ENCODE peak calls at places on chromosomes 7 and 10, in nine cellular contexts. One of them, this sample, is unnamed.

GRCh38 chr10:43407148-43407575 is 1.8 kb downstream of the HNRNPF start:
- DNase-seq in transverse colon: peak; percentile 73
- DNase-seq in IMR-90: peak; percentile 36
- DNase-seq in left lung: peak; percentile 50
- DNase-seq in pancreas: peak; percentile 58
- DNase-seq in heart right ventricle: peak; percentile 67
- DNase-seq in PC-9: peak; percentile 54
- DNase-seq in upper lobe of right lung: peak; percentile 85
- DNase-seq in Caco-2: peak; percentile 67
- DNase-seq in this sample: peak; percentile 42

GRCh38 chr7:44639701-44640321 is 33.4 kb downstream of the OGDH start:
- DNase-seq in transverse colon: no peak
- DNase-seq in IMR-90: peak; percentile 91
- DNase-seq in left lung: peak; percentile 58
- DNase-seq in pancreas: peak; percentile 52
- DNase-seq in heart right ventricle: no peak
- DNase-seq in PC-9: peak; percentile 73
- DNase-seq in upper lobe of right lung: no peak
- DNase-seq in Caco-2: no peak
- DNase-seq in this sample: no peak

GRCh38 chr10:47111329-47111862 is 188.6 kb upstream of the GDF10 start:
- DNase-seq in transverse colon: no peak
- DNase-seq in IMR-90: no peak
- DNase-seq in left lung: no peak
- DNase-seq in pancreas: no peak
- DNase-seq in heart right ventricle: no peak
- DNase-seq in PC-9: no peak
- DNase-seq in upper lobe of right lung: no peak
- DNase-seq in Caco-2: no peak
- DNase-seq in this sample: no peak

GRCh38 chr10:125149278-125150047 is 10.9 kb downstream of the CTBP2 start:
- DNase-seq in transverse colon: peak; percentile 82
- DNase-seq in IMR-90: peak; percentile 87
- DNase-seq in left lung: peak; percentile 62
- DNase-seq in pancreas: no peak
- DNase-seq in heart right ventricle: peak; percentile 54
- DNase-seq in PC-9: no peak
- DNase-seq in upper lobe of right lung: no peak
- DNase-seq in Caco-2: no peak
- DNase-seq in this sample: peak; percentile 79

GRCh38 chr10:60041489-60042133 is 135.3 kb upstream of the CCDC6 start:
- DNase-seq in transverse colon: no peak
- DNase-seq in IMR-90: no peak
- DNase-seq in left lung: no peak
- DNase-seq in pancreas: no peak
- DNase-seq in heart right ventricle: no peak
- DNase-seq in PC-9: no peak
- DNase-seq in upper lobe of right lung: no peak
- DNase-seq in Caco-2: no peak
- DNase-seq in this sample: no peak

GRCh38 chr10:103820101-103821062 is 35.0 kb downstream of the SH3PXD2A start:
- DNase-seq in transverse colon: peak; percentile 56
- DNase-seq in IMR-90: peak; percentile 60
- DNase-seq in left lung: no peak
- DNase-seq in pancreas: peak; percentile 49
- DNase-seq in heart right ventricle: peak; percentile 87
- DNase-seq in PC-9: no peak
- DNase-seq in upper lobe of right lung: peak; percentile 73
- DNase-seq in Caco-2: no peak
- DNase-seq in this sample: no peak

GRCh38 chr7:50156163-50156562 is 63.1 kb upstream of the ZPBP start:
- DNase-seq in transverse colon: no peak
- DNase-seq in IMR-90: no peak
- DNase-seq in left lung: no peak
- DNase-seq in pancreas: no peak
- DNase-seq in heart right ventricle: no peak
- DNase-seq in PC-9: no peak
- DNase-seq in upper lobe of right lung: no peak
- DNase-seq in Caco-2: no peak
- DNase-seq in this sample: no peak

GRCh38 chr7:148242271-148242801 is 348.2 kb upstream of the C7orf33 start:
- DNase-seq in transverse colon: peak; percentile 23
- DNase-seq in IMR-90: peak; percentile 16
- DNase-seq in left lung: no peak
- DNase-seq in pancreas: peak; percentile 33
- DNase-seq in heart right ventricle: no peak
- DNase-seq in PC-9: peak; percentile 25
- DNase-seq in upper lobe of right lung: no peak
- DNase-seq in Caco-2: peak; percentile 55
- DNase-seq in this sample: no peak

GRCh38 chr7:111384065-111384891 is 178.0 kb downstream of the IMMP2L start:
- DNase-seq in transverse colon: no peak
- DNase-seq in IMR-90: peak; percentile 73
- DNase-seq in left lung: no peak
- DNase-seq in pancreas: no peak
- DNase-seq in heart right ventricle: no peak
- DNase-seq in PC-9: no peak
- DNase-seq in upper lobe of right lung: no peak
- DNase-seq in Caco-2: no peak
- DNase-seq in this sample: no peak

GRCh38 chr10:14749051-14749809 is 25.5 kb downstream of the FAM107B start:
- DNase-seq in transverse colon: peak; percentile 29
- DNase-seq in IMR-90: no peak
- DNase-seq in left lung: no peak
- DNase-seq in pancreas: peak; percentile 41
- DNase-seq in heart right ventricle: no peak
- DNase-seq in PC-9: peak; percentile 25
- DNase-seq in upper lobe of right lung: no peak
- DNase-seq in Caco-2: no peak
- DNase-seq in this sample: peak; percentile 70

GRCh38 chr10:124290095-124290795 is 128.5 kb downstream of the OAT start:
- DNase-seq in transverse colon: peak; percentile 41
- DNase-seq in IMR-90: peak; percentile 6
- DNase-seq in left lung: peak; percentile 61
- DNase-seq in pancreas: no peak
- DNase-seq in heart right ventricle: no peak
- DNase-seq in PC-9: no peak
- DNase-seq in upper lobe of right lung: peak; percentile 56
- DNase-seq in Caco-2: no peak
- DNase-seq in this sample: peak; percentile 52

GRCh38 chr7:143936087-143937009 is 1.3 kb downstream of the OR2F2 start:
- DNase-seq in transverse colon: no peak
- DNase-seq in IMR-90: peak; percentile 85
- DNase-seq in left lung: no peak
- DNase-seq in pancreas: no peak
- DNase-seq in heart right ventricle: no peak
- DNase-seq in PC-9: no peak
- DNase-seq in upper lobe of right lung: no peak
- DNase-seq in Caco-2: no peak
- DNase-seq in this sample: no peak

GRCh38 chr10:103564799-103565365 is 71.4 kb downstream of the NEURL1 start:
- DNase-seq in transverse colon: peak; percentile 40
- DNase-seq in IMR-90: no peak
- DNase-seq in left lung: no peak
- DNase-seq in pancreas: peak; percentile 46
- DNase-seq in heart right ventricle: no peak
- DNase-seq in PC-9: no peak
- DNase-seq in upper lobe of right lung: no peak
- DNase-seq in Caco-2: no peak
- DNase-seq in this sample: no peak

GRCh38 chr10:61836233-61836887 is 65.1 kb upstream of the ARID5B start:
- DNase-seq in transverse colon: no peak
- DNase-seq in IMR-90: no peak
- DNase-seq in left lung: no peak
- DNase-seq in pancreas: no peak
- DNase-seq in heart right ventricle: no peak
- DNase-seq in PC-9: no peak
- DNase-seq in upper lobe of right lung: no peak
- DNase-seq in Caco-2: no peak
- DNase-seq in this sample: no peak

GRCh38 chr10:127974911-127975310 is 68.0 kb downstream of the PTPRE start:
- DNase-seq in transverse colon: no peak
- DNase-seq in IMR-90: no peak
- DNase-seq in left lung: no peak
- DNase-seq in pancreas: no peak
- DNase-seq in heart right ventricle: no peak
- DNase-seq in PC-9: no peak
- DNase-seq in upper lobe of right lung: no peak
- DNase-seq in Caco-2: no peak
- DNase-seq in this sample: peak; percentile 30

GRCh38 chr7:101816499-101817030 is 861 bp upstream of the CUX1 start:
- DNase-seq in transverse colon: peak; percentile 64
- DNase-seq in IMR-90: peak; percentile 37
- DNase-seq in left lung: peak; percentile 57
- DNase-seq in pancreas: peak; percentile 54
- DNase-seq in heart right ventricle: peak; percentile 65
- DNase-seq in PC-9: peak; percentile 60
- DNase-seq in upper lobe of right lung: peak; percentile 79
- DNase-seq in Caco-2: peak; percentile 55
- DNase-seq in this sample: peak; percentile 72

GRCh38 chr10:24974978-24975377 is 22.6 kb upstream of the PRTFDC1 start:
- DNase-seq in transverse colon: no peak
- DNase-seq in IMR-90: peak; percentile 74
- DNase-seq in left lung: no peak
- DNase-seq in pancreas: no peak
- DNase-seq in heart right ventricle: peak; percentile 38
- DNase-seq in PC-9: no peak
- DNase-seq in upper lobe of right lung: no peak
- DNase-seq in Caco-2: peak; percentile 57
- DNase-seq in this sample: no peak

GRCh38 chr10:7408494-7409044 is 2.3 kb downstream of the SFMBT2 start:
- DNase-seq in transverse colon: peak; percentile 50
- DNase-seq in IMR-90: peak; percentile 17
- DNase-seq in left lung: peak; percentile 56
- DNase-seq in pancreas: peak; percentile 40
- DNase-seq in heart right ventricle: peak; percentile 79
- DNase-seq in PC-9: no peak
- DNase-seq in upper lobe of right lung: peak; percentile 84
- DNase-seq in Caco-2: no peak
- DNase-seq in this sample: peak; percentile 61

GRCh38 chr7:39130740-39131538 is 153.2 kb downstream of the POU6F2 start:
- DNase-seq in transverse colon: no peak
- DNase-seq in IMR-90: no peak
- DNase-seq in left lung: peak; percentile 38
- DNase-seq in pancreas: peak; percentile 47
- DNase-seq in heart right ventricle: no peak
- DNase-seq in PC-9: no peak
- DNase-seq in upper lobe of right lung: peak; percentile 70
- DNase-seq in Caco-2: no peak
- DNase-seq in this sample: no peak

DNA sequence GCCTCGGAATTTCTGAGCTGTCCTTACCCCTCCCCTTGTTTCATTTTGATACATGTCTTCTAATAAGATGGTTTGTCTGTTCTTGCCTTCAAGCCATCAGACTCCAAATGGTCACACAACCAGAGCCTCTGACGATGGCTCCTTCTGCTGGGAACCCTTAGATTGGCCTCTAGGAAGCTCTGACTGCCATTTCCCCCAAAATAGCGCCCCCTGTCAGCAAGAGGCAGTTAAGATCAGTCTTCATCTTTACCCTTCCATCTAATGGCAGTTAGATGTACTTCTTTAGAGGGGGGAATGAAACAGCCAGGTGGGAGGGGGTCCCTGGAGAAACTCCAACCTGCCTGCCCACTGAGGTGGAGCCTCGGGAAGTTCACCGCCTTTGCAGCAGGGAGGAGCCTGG is 85.8 kb upstream of the GPR22 start:
- DNase-seq in transverse colon: no peak
- DNase-seq in IMR-90: no peak
- DNase-seq in left lung: no peak
- DNase-seq in pancreas: no peak
- DNase-seq in heart right ventricle: no peak
- DNase-seq in PC-9: no peak
- DNase-seq in upper lobe of right lung: no peak
- DNase-seq in Caco-2: no peak
- DNase-seq in this sample: no peak
- TF ChIP-seq CTCF in transverse colon: no peak
- TF ChIP-seq CTCF in IMR-90: no peak
- TF ChIP-seq CTCF in left lung: no peak
- TF ChIP-seq CTCF in pancreas: no peak
- TF ChIP-seq CTCF in heart right ventricle: peak; percentile 11
- TF ChIP-seq CTCF in PC-9: peak; percentile 24
- TF ChIP-seq CTCF in upper lobe of right lung: no peak
- TF ChIP-seq CTCF in Caco-2: no peak
- TF ChIP-seq CTCF in this sample: no peak

DNA sequence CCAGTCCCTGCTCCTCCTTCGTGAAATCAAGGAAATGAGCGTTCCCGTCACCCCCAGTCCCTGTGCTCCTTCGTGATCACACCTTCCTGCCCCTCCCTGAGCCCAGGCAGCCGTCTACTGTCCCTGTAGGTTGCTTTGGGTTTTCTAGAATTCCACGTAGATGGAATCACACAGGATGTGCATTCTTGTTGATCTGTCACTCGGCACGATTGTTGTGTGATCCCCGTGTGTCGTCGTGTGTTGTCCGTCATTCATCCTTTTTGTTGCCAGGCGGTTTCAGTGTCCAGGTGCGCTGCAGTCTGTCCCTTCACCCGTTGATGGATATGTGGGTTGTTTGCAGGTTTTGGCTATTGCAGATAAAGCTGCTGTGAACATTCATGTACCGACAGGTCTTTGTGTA is 9.4 kb downstream of the MTG1 start:
- DNase-seq in transverse colon: no peak
- DNase-seq in IMR-90: no peak
- DNase-seq in left lung: no peak
- DNase-seq in pancreas: no peak
- DNase-seq in heart right ventricle: no peak
- DNase-seq in PC-9: no peak
- DNase-seq in upper lobe of right lung: peak; percentile 51
- DNase-seq in Caco-2: no peak
- DNase-seq in this sample: no peak
- H3K4me1 ChIP-seq in transverse colon: no peaks in the 10 kb centered on the region
- H3K4me1 ChIP-seq in IMR-90: peaks cover 4% of the 10 kb centered on the region
- H3K4me1 ChIP-seq in left lung: peaks cover 8% of the 10 kb centered on the region
- H3K4me1 ChIP-seq in pancreas: no peaks in the 10 kb centered on the region
- H3K4me1 ChIP-seq in heart right ventricle: no peaks in the 10 kb centered on the region
- H3K4me1 ChIP-seq in PC-9: no peaks in the 10 kb centered on the region
- H3K4me1 ChIP-seq in upper lobe of right lung: no peaks in the 10 kb centered on the region
- H3K4me1 ChIP-seq in Caco-2: no peaks in the 10 kb centered on the region
- H3K4me1 ChIP-seq in this sample: no peaks in the 10 kb centered on the region

GRCh38 chr7:155532792-155533119 is 13.6 kb downstream of the CNPY1 start:
- DNase-seq in transverse colon: no peak
- DNase-seq in IMR-90: no peak
- DNase-seq in left lung: no peak
- DNase-seq in pancreas: no peak
- DNase-seq in heart right ventricle: no peak
- DNase-seq in PC-9: no peak
- DNase-seq in upper lobe of right lung: no peak
- DNase-seq in Caco-2: peak; percentile 1
- DNase-seq in this sample: no peak
- TF ChIP-seq CTCF in transverse colon: no peak
- TF ChIP-seq CTCF in IMR-90: no peak
- TF ChIP-seq CTCF in left lung: no peak
- TF ChIP-seq CTCF in pancreas: no peak
- TF ChIP-seq CTCF in heart right ventricle: no peak
- TF ChIP-seq CTCF in PC-9: no peak
- TF ChIP-seq CTCF in upper lobe of right lung: no peak
- TF ChIP-seq CTCF in Caco-2: no peak
- TF ChIP-seq CTCF in this sample: no peak

DNA sequence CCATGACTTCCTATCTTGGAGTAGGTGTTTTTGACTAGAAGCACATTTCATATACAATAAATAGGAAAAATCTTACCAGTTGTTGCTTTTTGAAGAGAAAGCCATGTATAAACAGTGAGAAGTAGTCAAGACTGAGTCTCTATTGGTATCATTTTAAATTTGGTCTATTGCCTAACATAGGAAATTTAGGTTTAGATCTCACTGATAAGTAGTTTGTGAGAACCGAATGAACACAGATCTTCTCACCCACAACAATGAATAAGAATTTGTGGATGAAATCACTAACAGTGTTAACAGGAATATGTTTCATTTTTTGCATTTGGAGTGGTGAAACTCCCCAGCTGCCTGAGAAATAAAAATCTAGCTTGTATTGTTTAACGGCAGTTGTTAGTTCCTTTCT is 387.3 kb downstream of the BBS9 start:
- DNase-seq in transverse colon: no peak
- DNase-seq in IMR-90: no peak
- DNase-seq in left lung: no peak
- DNase-seq in pancreas: no peak
- DNase-seq in heart right ventricle: no peak
- DNase-seq in PC-9: no peak
- DNase-seq in upper lobe of right lung: no peak
- DNase-seq in Caco-2: no peak
- DNase-seq in this sample: no peak
- H3K4me1 ChIP-seq in transverse colon: no peaks in the 10 kb centered on the region
- H3K4me1 ChIP-seq in IMR-90: no peaks in the 10 kb centered on the region
- H3K4me1 ChIP-seq in left lung: no peaks in the 10 kb centered on the region
- H3K4me1 ChIP-seq in pancreas: no peaks in the 10 kb centered on the region
- H3K4me1 ChIP-seq in heart right ventricle: no peaks in the 10 kb centered on the region
- H3K4me1 ChIP-seq in PC-9: no peaks in the 10 kb centered on the region
- H3K4me1 ChIP-seq in upper lobe of right lung: no peaks in the 10 kb centered on the region
- H3K4me1 ChIP-seq in Caco-2: no peaks in the 10 kb centered on the region
- H3K4me1 ChIP-seq in this sample: no peaks in the 10 kb centered on the region

This sample was measured in Peyer's patch.